ENCODE peak calls at places on chromosomes 5 and 9, in six cellular contexts. E, L, D, K, G and Q are unnamed samples.

GRCh38 chr5:149493316-149493715 is 57.9 kb downstream of the CSNK1A1 start:
- DNase-seq in E (no peak), L (no peak), D (no peak), K (no peak), G (no peak), Q (no peak)

GRCh38 chr9:70073756-70074155 is 30.1 kb downstream of the MAMDC2 start:
- DNase-seq in E (no peak), L (no peak), D (no peak), K (no peak), G (no peak), Q (no peak)

GRCh38 chr9:96510258-96510657 is 60.3 kb downstream of the HABP4 start:
- DNase-seq in E (no peak), L (no peak), D (no peak), K (no peak), G (no peak), Q (no peak)

GRCh38 chr5:149280802-149281201 is 9.1 kb downstream of the AFAP1L1 start:
- DNase-seq in E (no peak), L (no peak), D (no peak), K (no peak), G (no peak), Q (no peak)

GRCh38 chr5:103804714-103805113 is 242.1 kb upstream of the NUDT12 start:
- DNase-seq in E (no peak), L (no peak), D (no peak), K (no peak), G (no peak), Q (no peak)

GRCh38 chr5:50969207-50970145 is 303.0 kb downstream of the PARP8 start:
- DNase-seq in E (no peak), L (no peak), D (no peak), K (no peak), G (peak; percentile 14), Q (no peak)

GRCh38 chr9:113649054-113649453 is 185.5 kb downstream of the RGS3 start:
- DNase-seq in E (no peak), L (no peak), D (no peak), K (no peak), G (peak; percentile 75), Q (no peak)

GRCh38 chr9:114696814-114697544 is 15.0 kb upstream of the TEX48 start:
- DNase-seq in E (no peak), L (no peak), D (no peak), K (no peak), G (no peak), Q (no peak)

GRCh38 chr5:30698217-30698616 is 495.3 kb upstream of the CDH6 start:
- DNase-seq in E (no peak), L (no peak), D (no peak), K (no peak), G (no peak), Q (no peak)

GRCh38 chr5:17743580-17744435 is 109.5 kb downstream of the TAF11L14 start:
- DNase-seq in E (no peak), L (no peak), D (no peak), K (no peak), G (no peak), Q (no peak)

GRCh38 chr9:882416-882931 is 41.0 kb downstream of the DMRT1 start:
- DNase-seq in E (peak; percentile 8), L (no peak), D (peak; percentile 13), K (no peak), G (no peak), Q (no peak)

GRCh38 chr9:76090330-76090729 is 199.9 kb downstream of the PCSK5 start:
- DNase-seq in E (no peak), L (no peak), D (no peak), K (no peak), G (no peak), Q (no peak)

GRCh38 chr9:131469369-131469768 is 33.3 kb upstream of the POMT1 start:
- DNase-seq in E (no peak), L (no peak), D (no peak), K (no peak), G (no peak), Q (no peak)

GRCh38 chr9:130262061-130262745 is 3.4 kb upstream of the HMCN2 start:
- DNase-seq in E (no peak), L (no peak), D (no peak), K (no peak), G (no peak), Q (no peak)

GRCh38 chr5:9125852-9126251 is 420.0 kb downstream of the SEMA5A start:
- DNase-seq in E (no peak), L (no peak), D (no peak), K (no peak), G (no peak), Q (no peak)

GRCh38 chr5:57306359-57306758 is 132.5 kb downstream of the GPBP1 start:
- DNase-seq in E (no peak), L (no peak), D (no peak), K (no peak), G (no peak), Q (no peak)

GRCh38 chr9:136939996-136940525 is 4.5 kb downstream of the FBXW5 start:
- DNase-seq in E (no peak), L (no peak), D (no peak), K (no peak), G (no peak), Q (no peak)
- H3K27ac ChIP-seq in E (no peak overlapping the region), L (no peak overlapping the region), D (no peak overlapping the region), K (no peak overlapping the region), G (no peak overlapping the region), Q (no peak overlapping the region)

GRCh38 chr9:13032585-13032984 is 246.9 kb downstream of the MPDZ start:
- DNase-seq in E (no peak), L (no peak), D (no peak), K (no peak), G (no peak), Q (no peak)

GRCh38 chr9:13023498-13023897 is 248.7 kb downstream of the LURAP1L start:
- DNase-seq in E (no peak), L (no peak), D (no peak), K (no peak), G (no peak), Q (peak; percentile 69)

GRCh38 chr9:13026956-13027355 is 252.1 kb downstream of the LURAP1L start:
- DNase-seq in E (no peak), L (no peak), D (no peak), K (no peak), G (no peak), Q (no peak)

GRCh38 chr9:13022756-13023155 is 247.9 kb downstream of the LURAP1L start:
- DNase-seq in E (no peak), L (no peak), D (no peak), K (no peak), G (no peak), Q (no peak)

DNA sequence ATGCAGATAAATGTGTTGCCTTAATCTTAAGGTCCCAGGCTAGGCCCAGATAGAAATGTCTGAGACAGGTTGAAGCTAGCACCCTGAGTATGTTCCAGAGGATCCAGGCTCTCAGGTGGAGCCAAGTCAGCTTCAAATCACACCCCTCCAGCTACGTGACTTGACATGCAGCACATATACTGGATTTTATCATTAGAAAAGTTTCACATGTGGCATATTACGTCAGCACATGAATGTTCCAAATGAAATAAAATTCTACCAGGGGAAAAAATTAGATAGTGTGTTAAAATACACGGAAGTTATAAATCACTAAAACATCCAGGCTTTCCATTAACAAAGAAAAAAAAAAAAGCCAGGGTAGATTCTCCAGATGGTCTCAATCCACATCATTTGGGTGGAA is 251.7 kb downstream of the MPDZ start:
- DNase-seq in E (no peak), L (no peak), D (no peak), K (no peak), G (no peak), Q (no peak)
- H3K27ac ChIP-seq in E (no peak overlapping the region), L (no peak overlapping the region), D (no peak overlapping the region), K (no peak overlapping the region), G (no peak overlapping the region), Q (no peak overlapping the region)

GRCh38 chr9:34554211-34555001 is 31.6 kb upstream of the ENHO start:
- DNase-seq in E (no peak), L (no peak), D (no peak), K (no peak), G (no peak), Q (no peak)

GRCh38 chr9:34556951-34557350 is 32.6 kb downstream of the CNTFR start:
- DNase-seq in E (no peak), L (no peak), D (no peak), K (no peak), G (no peak), Q (no peak)

GRCh38 chr9:34556231-34556525 is 33.3 kb downstream of the CNTFR start:
- DNase-seq in E (no peak), L (no peak), D (no peak), K (no peak), G (no peak), Q (no peak)

GRCh38 chr9:34555002-34555348 is 32.2 kb upstream of the ENHO start:
- DNase-seq in E (no peak), L (no peak), D (no peak), K (no peak), G (peak; percentile 82), Q (no peak)

DNA sequence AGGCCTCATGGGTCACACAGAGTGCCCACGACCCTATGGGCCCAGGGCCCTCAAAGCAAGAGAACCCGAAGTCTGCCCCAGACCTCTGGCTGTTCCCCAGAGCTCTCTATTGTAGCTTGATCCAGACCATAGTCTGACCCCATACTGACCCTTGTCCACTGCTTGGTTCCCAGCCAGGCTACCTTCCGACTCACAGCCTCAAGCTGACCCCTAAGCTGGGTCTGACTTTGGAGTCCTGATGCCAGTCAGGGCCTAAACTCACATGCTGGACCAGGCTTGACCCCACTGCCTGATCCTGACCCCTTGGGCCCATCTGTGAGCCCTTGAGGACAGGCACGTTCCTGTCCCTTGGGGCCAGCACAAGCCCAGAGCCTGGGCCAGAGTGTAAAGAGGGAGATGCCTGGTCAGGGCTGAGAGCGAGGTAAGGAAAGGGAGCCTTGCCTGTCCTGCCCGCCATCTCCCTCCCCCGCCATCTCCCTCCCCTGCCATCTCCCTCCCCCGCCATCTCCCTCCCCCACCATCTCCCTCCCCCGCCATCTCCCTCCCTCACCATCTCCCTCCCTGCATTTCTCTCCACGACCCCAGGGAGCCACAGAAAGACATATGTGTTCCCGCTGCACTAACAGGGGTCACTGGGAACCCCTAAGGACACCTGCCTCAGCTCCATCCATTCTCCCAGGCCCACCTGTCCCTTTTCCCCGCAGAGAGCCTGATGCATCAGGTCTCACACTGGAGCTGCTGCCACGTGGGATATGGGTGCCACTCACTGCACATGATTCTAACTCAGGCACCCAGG is 32.8 kb upstream of the ENHO start:
- DNase-seq in E (no peak), L (no peak), D (no peak), K (no peak), G (no peak), Q (no peak)
- H3K27ac ChIP-seq in E (no peak overlapping the region), L (no peak overlapping the region), D (no peak overlapping the region), K (no peak overlapping the region), G (peak overlapping the region; percentile 34), Q (no peak overlapping the region)

DNA sequence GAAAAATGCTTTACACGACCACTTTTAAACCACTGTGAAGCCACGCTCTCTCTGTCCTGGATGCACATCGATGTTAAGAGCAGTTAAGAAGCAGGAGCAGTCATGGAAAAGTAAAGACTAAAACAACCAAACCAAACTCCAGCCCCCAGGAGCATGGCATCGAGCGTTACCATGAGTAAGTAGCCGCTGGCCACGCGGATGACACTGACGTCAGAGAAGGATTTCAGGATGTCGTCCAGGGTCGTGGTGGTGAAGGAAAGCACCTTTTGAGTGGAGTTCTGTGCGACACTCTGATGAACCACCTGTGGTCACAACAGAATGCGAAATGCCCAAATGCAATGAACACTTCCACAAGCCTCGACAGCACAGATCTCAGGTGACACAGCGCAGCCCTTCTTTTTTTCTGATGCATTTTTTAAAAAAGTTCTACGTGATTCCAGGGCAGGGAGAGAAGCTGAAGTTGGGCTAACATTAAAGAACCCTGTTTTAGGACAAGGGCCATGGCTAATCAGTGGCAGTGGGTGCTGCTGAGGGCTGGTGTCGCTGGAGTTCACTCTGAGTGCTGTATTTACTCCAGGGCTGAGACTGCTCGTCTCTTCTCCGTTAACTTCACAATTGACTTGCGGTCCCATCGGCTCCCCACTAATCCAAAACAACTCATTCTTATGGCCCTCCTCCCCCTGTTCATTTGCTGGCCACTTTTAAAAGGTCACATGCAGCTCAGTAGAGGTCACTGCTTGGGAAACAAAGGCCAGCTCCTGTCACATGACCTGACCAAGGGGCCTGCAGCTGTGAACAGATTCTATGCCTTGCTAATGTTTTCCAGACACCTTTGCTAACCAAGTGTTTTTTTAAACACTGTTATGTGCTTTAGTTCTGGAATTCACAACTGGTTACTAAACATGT is 38.6 kb downstream of the PTCH1 start:
- DNase-seq in E (no peak), L (no peak), D (no peak), K (no peak), G (no peak), Q (no peak)
- H3K27ac ChIP-seq in E (no peak overlapping the region), L (no peak overlapping the region), D (no peak overlapping the region), K (no peak overlapping the region), G (no peak overlapping the region), Q (no peak overlapping the region)